ENCODE peak calls at places on chromosomes 4 and X, in eight cellular contexts. L, Y, J, C, Q, I, O and P are unnamed samples.
A peak's percentile ranks its signal among the peaks of the same experiment; 100 is the strongest.

GRCh38 chrX:108053218-108053617 is 8.4 kb downstream of the VSIG1 start:
- DNase-seq in L (no peak), Y (no peak), J (no peak), C (no peak), Q (no peak), I (no peak), O (no peak), P (no peak)

GRCh38 chrX:100673397-100673953 is 29.5 kb downstream of the SRPX2 start:
- DNase-seq in L (no peak), Y (peak; percentile 77), J (no peak), C (no peak), Q (no peak), I (peak; percentile 79), O (no peak), P (peak; percentile 80)

GRCh38 chrX:154126101-154126500 is 17.9 kb upstream of the OPN1LW start:
- DNase-seq in L (no peak), Y (no peak), J (no peak), C (no peak), Q (no peak), I (no peak), O (no peak), P (no peak)

GRCh38 chr4:15451181-15451865 is 18.4 kb upstream of the CC2D2A start:
- DNase-seq in L (no peak), Y (peak; percentile 26), J (no peak), C (no peak), Q (no peak), I (peak; percentile 80), O (no peak), P (peak; percentile 55)

GRCh38 chr4:72767903-72768817 is 199.1 kb upstream of the ADAMTS3 start:
- DNase-seq in L (no peak), Y (peak; percentile 98), J (no peak), C (no peak), Q (no peak), I (peak; percentile 90), O (no peak), P (peak; percentile 97)

GRCh38 chr4:185782523-185782922 is 29.5 kb downstream of the SORBS2 start:
- DNase-seq in L (no peak), Y (peak; percentile 60), J (no peak), C (no peak), Q (no peak), I (peak; percentile 45), O (no peak), P (peak; percentile 68)

GRCh38 chrX:109847257-109848187 is 114.5 kb upstream of the ACSL4 start:
- DNase-seq in L (no peak), Y (peak; percentile 90), J (no peak), C (no peak), Q (no peak), I (peak; percentile 94), O (no peak), P (peak; percentile 90)

GRCh38 chrX:45524296-45524695 is 323.6 kb upstream of the DIPK2B start:
- DNase-seq in L (no peak), Y (peak; percentile 60), J (no peak), C (no peak), Q (no peak), I (peak; percentile 67), O (no peak), P (peak; percentile 90)

GRCh38 chrX:112642349-112642748 is 37.4 kb downstream of the LHFPL1 start:
- DNase-seq in L (no peak), Y (peak; percentile 33), J (peak; percentile 6), C (peak; percentile 45), Q (no peak), I (peak; percentile 57), O (peak; percentile 59), P (peak; percentile 57)